ENCODE peak calls at places on chromosome 9, in six cellular contexts. N, V, R, C, B and G are unnamed samples.

GRCh38 chr9:133470988-133471387 is 7.9 kb downstream of the SLC2A6 start:
- DNase-seq in N (no peak), V (no peak), R (no peak), C (no peak), B (no peak), G (no peak)

GRCh38 chr9:79107911-79108676 is 463.7 kb upstream of the TLE4 start:
- DNase-seq in N (no peak), V (no peak), R (no peak), C (no peak), B (no peak), G (no peak)

GRCh38 chr9:109856785-109857184 is 76.8 kb downstream of the PALM2AKAP2 start:
- DNase-seq in N (no peak), V (peak), R (no peak), C (peak), B (peak), G (no peak)

GRCh38 chr9:19940808-19941207 is 152.0 kb upstream of the SLC24A2 start:
- DNase-seq in N (no peak), V (no peak), R (no peak), C (no peak), B (no peak), G (no peak)

GRCh38 chr9:109968702-109969450 is 188.9 kb downstream of the PALM2AKAP2 start:
- DNase-seq in N (no peak), V (no peak), R (no peak), C (no peak), B (peak), G (no peak)

GRCh38 chr9:94697972-94698581 is 28.4 kb upstream of the AOPEP start:
- DNase-seq in N (no peak), V (no peak), R (no peak), C (peak), B (peak), G (no peak)

GRCh38 chr9:109107402-109108240 is 12.1 kb downstream of the TMEM245 start:
- DNase-seq in N (no peak), V (no peak), R (peak), C (no peak), B (peak), G (no peak)

GRCh38 chr9:114263853-114264510 is 58.9 kb upstream of the ORM1 start:
- DNase-seq in N (no peak), V (no peak), R (no peak), C (no peak), B (no peak), G (no peak)

GRCh38 chr9:135939351-135940265 is 21.6 kb downstream of the UBAC1 start:
- DNase-seq in N (no peak), V (no peak), R (no peak), C (no peak), B (no peak), G (no peak)

GRCh38 chr9:132042324-132042723 is 37.3 kb downstream of the MED27 start:
- DNase-seq in N (no peak), V (no peak), R (peak), C (no peak), B (peak), G (no peak)

GRCh38 chr9:134814598-134815215 is 65.9 kb upstream of the FCN2 start:
- DNase-seq in N (no peak), V (no peak), R (peak), C (no peak), B (peak), G (no peak)

GRCh38 chr9:121362813-121363585 is 7.1 kb downstream of the STOM start:
- DNase-seq in N (no peak), V (no peak), R (no peak), C (no peak), B (no peak), G (no peak)

GRCh38 chr9:126023962-126024361 is 276.8 kb downstream of the PBX3 start:
- DNase-seq in N (no peak), V (no peak), R (no peak), C (no peak), B (no peak), G (no peak)

GRCh38 chr9:122354536-122355199 is 16.2 kb upstream of the PTGS1 start:
- DNase-seq in N (no peak), V (no peak), R (no peak), C (peak), B (no peak), G (no peak)

GRCh38 chr9:130537346-130538050 is 41.9 kb upstream of the FUBP3 start:
- DNase-seq in N (no peak), V (no peak), R (no peak), C (no peak), B (no peak), G (no peak)

GRCh38 chr9:73011346-73011745 is 58.5 kb upstream of the ALDH1A1 start:
- DNase-seq in N (no peak), V (no peak), R (no peak), C (peak), B (peak), G (no peak)

GRCh38 chr9:38417003-38417965 is 7.0 kb downstream of the IGFBPL1 start:
- DNase-seq in N (no peak), V (peak), R (peak), C (no peak), B (no peak), G (no peak)

GRCh38 chr9:118522093-118523028 is 818.2 kb downstream of the TLR4 start:
- DNase-seq in N (no peak), V (no peak), R (peak), C (peak), B (peak), G (no peak)

GRCh38 chr9:10112798-10113197 is 500.0 kb downstream of the PTPRD start:
- DNase-seq in N (no peak), V (no peak), R (no peak), C (no peak), B (no peak), G (no peak)

GRCh38 chr9:107983762-107984161 is 494.2 kb upstream of the KLF4 start:
- DNase-seq in N (no peak), V (no peak), R (no peak), C (no peak), B (no peak), G (no peak)

GRCh38 chr9:14159440-14160222 is 154.3 kb downstream of the NFIB start:
- DNase-seq in N (no peak), V (no peak), R (no peak), C (no peak), B (no peak), G (no peak)

GRCh38 chr9:22208846-22209585 is 199.9 kb upstream of the CDKN2B start:
- DNase-seq in N (no peak), V (no peak), R (no peak), C (no peak), B (no peak), G (no peak)

GRCh38 chr9:108552459-108553040 is 303.2 kb downstream of the ACTL7B start:
- DNase-seq in N (peak), V (no peak), R (peak), C (peak), B (no peak), G (no peak)

GRCh38 chr9:135857371-135857786 is 50.0 kb downstream of the CAMSAP1 start:
- DNase-seq in N (no peak), V (no peak), R (no peak), C (no peak), B (peak), G (no peak)

GRCh38 chr9:114908796-114909448 is 21.5 kb downstream of the TNFSF8 start:
- DNase-seq in N (no peak), V (no peak), R (no peak), C (no peak), B (no peak), G (no peak)

GRCh38 chr9:14542071-14542470 is 151.2 kb downstream of the ZDHHC21 start:
- DNase-seq in N (no peak), V (no peak), R (no peak), C (no peak), B (no peak), G (no peak)

GRCh38 chr9:23537192-23538059 is 288.6 kb downstream of the ELAVL2 start:
- DNase-seq in N (no peak), V (no peak), R (no peak), C (no peak), B (no peak), G (no peak)

GRCh38 chr9:69758981-69759477 is 782 bp downstream of the PTAR1 start:
- DNase-seq in N (no peak), V (no peak), R (no peak), C (no peak), B (peak), G (no peak)

GRCh38 chr9:130027533-130028370 is 15.2 kb downstream of the FNBP1 start:
- DNase-seq in N (no peak), V (no peak), R (no peak), C (no peak), B (no peak), G (no peak)

GRCh38 chr9:135103001-135103446 is 15.6 kb downstream of the OLFM1 start:
- DNase-seq in N (no peak), V (no peak), R (no peak), C (no peak), B (no peak), G (no peak)

GRCh38 chr9:124399999-124400940 is 15.0 kb downstream of the PSMB7 start:
- DNase-seq in N (no peak), V (no peak), R (no peak), C (no peak), B (no peak), G (no peak)

GRCh38 chr9:136531186-136531903 is 14.5 kb downstream of the NOTCH1 start:
- DNase-seq in N (no peak), V (no peak), R (no peak), C (no peak), B (no peak), G (no peak)

GRCh38 chr9:107144475-107144874 is 138.6 kb upstream of the RAD23B start:
- DNase-seq in N (no peak), V (no peak), R (no peak), C (no peak), B (no peak), G (no peak)

DNA sequence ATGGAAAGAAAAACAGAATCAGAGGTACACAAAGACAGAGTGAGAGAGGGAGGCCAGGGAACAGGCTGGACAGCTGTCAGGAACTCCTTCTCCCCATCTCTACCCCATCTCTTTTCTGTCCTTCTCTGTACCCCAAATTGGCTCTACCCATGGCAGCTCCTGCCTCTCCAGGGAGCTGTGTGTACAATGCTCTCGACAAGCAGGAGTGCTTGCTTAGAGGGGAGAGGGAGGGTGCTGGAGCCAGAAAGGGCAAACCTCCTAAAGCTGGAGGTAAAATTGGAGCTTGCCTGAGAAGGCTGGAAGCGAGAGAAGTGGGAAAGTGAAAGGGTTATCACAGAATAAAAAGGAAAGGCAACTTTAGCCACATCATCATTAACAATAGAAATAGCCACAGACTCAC is 6.4 kb downstream of the TPM2 start:
- DNase-seq in N (no peak), V (no peak), R (no peak), C (no peak), B (no peak), G (no peak)
- H3K27ac ChIP-seq in N (no peak), V (peak), R (no peak), C (no peak), B (no peak), G (no peak)

GRCh38 chr9:128862401-128862851 is 19.3 kb downstream of the KYAT1 start:
- DNase-seq in N (peak), V (no peak), R (no peak), C (peak), B (no peak), G (no peak)
- H3K27ac ChIP-seq in N (peak), V (no peak), R (no peak), C (peak), B (no peak), G (no peak)

GRCh38 chr9:87657190-87657589 is 68.7 kb upstream of the CTSL start:
- DNase-seq in N (no peak), V (no peak), R (no peak), C (peak), B (peak), G (no peak)
- H3K27ac ChIP-seq in N (no peak), V (no peak), R (no peak), C (no peak), B (no peak), G (no peak)

GRCh38 chr9:16271967-16272366 is 598.5 kb downstream of the BNC2 start:
- DNase-seq in N (no peak), V (no peak), R (no peak), C (no peak), B (no peak), G (no peak)

GRCh38 chr9:16265671-16266070 is 604.8 kb downstream of the BNC2 start:
- DNase-seq in N (no peak), V (no peak), R (no peak), C (no peak), B (no peak), G (no peak)

GRCh38 chr9:16266648-16267276 is 603.7 kb downstream of the BNC2 start:
- DNase-seq in N (no peak), V (no peak), R (no peak), C (no peak), B (no peak), G (no peak)

GRCh38 chr9:16267336-16268036 is 603.0 kb downstream of the BNC2 start:
- DNase-seq in N (no peak), V (no peak), R (no peak), C (no peak), B (peak), G (no peak)

GRCh38 chr9:16268037-16269010 is 602.1 kb downstream of the BNC2 start:
- DNase-seq in N (no peak), V (no peak), R (no peak), C (no peak), B (no peak), G (no peak)
- H3K27ac ChIP-seq in N (no peak), V (peak), R (peak), C (no peak), B (peak), G (no peak)

GRCh38 chr9:100074093-100074492 is 24.7 kb downstream of the ERP44 start:
- DNase-seq in N (no peak), V (no peak), R (no peak), C (no peak), B (no peak), G (no peak)
- H3K27ac ChIP-seq in N (no peak), V (no peak), R (no peak), C (no peak), B (no peak), G (no peak)

GRCh38 chr9:97714435-97714834 is 17.3 kb upstream of the XPA start:
- DNase-seq in N (no peak), V (no peak), R (no peak), C (no peak), B (peak), G (no peak)
- H3K27ac ChIP-seq in N (no peak), V (no peak), R (no peak), C (no peak), B (no peak), G (no peak)

GRCh38 chr9:93380410-93381060 is 71.0 kb upstream of the FAM120A start:
- DNase-seq in N (no peak), V (no peak), R (no peak), C (no peak), B (no peak), G (no peak)
- H3K27ac ChIP-seq in N (no peak), V (no peak), R (no peak), C (no peak), B (no peak), G (no peak)

DNA sequence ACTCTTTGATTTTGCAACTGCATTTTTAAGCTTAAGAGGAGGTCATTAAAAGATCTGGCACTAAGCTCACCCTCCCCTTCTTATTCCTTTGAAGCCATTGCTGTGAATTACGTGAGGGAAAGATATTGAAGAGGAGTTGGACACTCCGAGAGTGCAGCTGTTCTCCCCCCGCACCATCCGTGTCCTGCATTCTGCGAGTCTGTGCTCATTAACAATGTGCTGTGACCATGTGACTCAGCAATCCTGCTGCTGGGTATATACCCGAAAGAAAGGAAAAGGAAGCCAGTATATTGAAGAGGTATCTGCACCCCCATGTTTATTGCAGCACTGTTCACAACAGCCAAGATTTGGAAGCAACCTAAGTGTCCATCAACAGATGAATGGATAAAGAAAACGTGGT is 40.0 kb downstream of the NXNL2 start:
- DNase-seq in N (no peak), V (no peak), R (no peak), C (no peak), B (peak), G (no peak)
- H3K27ac ChIP-seq in N (no peak), V (no peak), R (no peak), C (no peak), B (no peak), G (no peak)

GRCh38 chr9:85700330-85700729 is 41.4 kb downstream of the AGTPBP1 start:
- DNase-seq in N (no peak), V (no peak), R (no peak), C (no peak), B (no peak), G (no peak)

GRCh38 chr9:85703398-85703797 is 38.4 kb downstream of the AGTPBP1 start:
- DNase-seq in N (no peak), V (no peak), R (no peak), C (no peak), B (no peak), G (no peak)

GRCh38 chr9:85704744-85705143 is 37.0 kb downstream of the AGTPBP1 start:
- DNase-seq in N (no peak), V (no peak), R (no peak), C (no peak), B (no peak), G (no peak)

GRCh38 chr9:85702881-85703280 is 38.9 kb downstream of the AGTPBP1 start:
- DNase-seq in N (no peak), V (no peak), R (no peak), C (peak), B (no peak), G (no peak)

DNA sequence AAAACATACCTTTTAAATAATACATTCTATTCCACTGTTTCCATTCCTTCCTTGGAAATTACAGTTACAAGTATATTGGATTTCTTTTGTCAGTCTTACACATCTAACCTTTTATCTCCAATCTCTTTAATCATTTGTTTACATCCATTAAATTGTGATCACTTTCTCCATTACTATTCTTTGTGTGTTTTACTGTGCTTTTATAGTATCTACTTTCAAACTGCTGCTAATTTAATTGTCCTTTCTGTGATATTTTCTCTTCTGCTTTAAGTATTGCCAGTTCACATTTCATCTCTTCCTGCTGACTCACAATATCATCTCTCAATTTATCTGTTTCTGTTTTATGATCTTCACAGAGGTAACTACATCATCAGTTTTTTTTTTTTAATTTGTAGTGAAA is 39.6 kb downstream of the AGTPBP1 start:
- DNase-seq in N (no peak), V (no peak), R (no peak), C (no peak), B (no peak), G (no peak)
- H3K27ac ChIP-seq in N (no peak), V (no peak), R (no peak), C (no peak), B (no peak), G (no peak)